ENCODE peak calls at places on chromosomes 12 and 14, in five cellular contexts. O is RWPE2; I is CD8-positive, alpha-beta T cell; M is gastrocnemius medialis; B is HCT116. P is an unnamed sample.

GRCh38 chr14:69048456-69048855 is 69.4 kb upstream of the ACTN1 start:
- DNase-seq in B (no peak), O (no peak), M (no peak), I (no peak), P (no peak)

GRCh38 chr14:93032301-93032929 is 83.3 kb downstream of the ITPK1 start:
- DNase-seq in M (no peak), I (no peak), B (no peak), O (no peak), P (no peak)

GRCh38 chr12:11893998-11894397 is 176.7 kb upstream of the BCL2L14 start:
- DNase-seq in B (no peak), M (no peak), I (no peak), O (no peak), P (no peak)

GRCh38 chr12:111788178-111788654 is 21.5 kb downstream of the ALDH2 start:
- DNase-seq in M (peak), I (no peak), B (no peak), O (no peak), P (no peak)

GRCh38 chr14:92973265-92973797 is 50.4 kb downstream of the CHGA start:
- DNase-seq in B (no peak), I (peak), M (peak), O (no peak), P (peak)

GRCh38 chr12:27460471-27460978 is 14.0 kb downstream of the SMCO2 start:
- DNase-seq in B (no peak), M (no peak), O (no peak), I (no peak), P (no peak)

GRCh38 chr12:117312770-117313169 is 48.7 kb downstream of the NOS1 start:
- DNase-seq in O (no peak), M (no peak), B (no peak), I (no peak), P (no peak)

GRCh38 chr12:13135336-13136178 is 32.1 kb upstream of the GSG1 start:
- DNase-seq in B (peak), I (no peak), O (peak), M (peak), P (no peak)

GRCh38 chr12:79128956-79129355 is 264.4 kb downstream of the SYT1 start:
- DNase-seq in O (no peak), B (no peak), M (no peak), I (no peak), P (no peak)

GRCh38 chr12:2335109-2335508 is 282.3 kb downstream of the CACNA1C start:
- DNase-seq in M (no peak), B (no peak), O (peak), I (no peak), P (no peak)

GRCh38 chr14:103628221-103628683 is 759 bp upstream of the KLC1 start:
- DNase-seq in B (peak), O (peak), M (peak), I (no peak), P (peak)

GRCh38 chr14:57533214-57533613 is 39.6 kb upstream of the CCDC198 start:
- DNase-seq in I (no peak), O (no peak), M (no peak), B (peak), P (no peak)

GRCh38 chr14:103404032-103404918 is 19.1 kb downstream of the MARK3 start:
- DNase-seq in M (peak), B (no peak), I (no peak), O (no peak), P (no peak)

GRCh38 chr14:79997509-79998210 is 213.6 kb downstream of the DIO2 start:
- DNase-seq in I (no peak), O (no peak), M (no peak), B (no peak), P (no peak)

GRCh38 chr12:12398026-12398859 is 41.4 kb downstream of the BORCS5 start:
- DNase-seq in B (no peak), I (no peak), O (peak), M (peak), P (peak)

GRCh38 chr12:108907861-108908302 is 28.0 kb downstream of the DAO start:
- DNase-seq in B (no peak), M (peak), O (no peak), I (no peak), P (no peak)

GRCh38 chr14:69637503-69638030 is 26.2 kb downstream of the SUSD6 start:
- DNase-seq in O (no peak), M (peak), I (no peak), B (no peak), P (no peak)

GRCh38 chr12:19799886-19800602 is 360.8 kb downstream of the AEBP2 start:
- DNase-seq in B (no peak), I (no peak), M (no peak), O (no peak), P (no peak)

GRCh38 chr12:113987261-113988063 is 21.3 kb upstream of the RBM19 start:
- DNase-seq in B (no peak), I (no peak), M (no peak), O (no peak), P (no peak)

GRCh38 chr12:69534389-69534822 is 50.9 kb upstream of the CCT2 start:
- DNase-seq in O (peak), M (peak), B (peak), I (no peak), P (peak)

GRCh38 chr12:95198914-95199313 is 18.4 kb downstream of the FGD6 start:
- DNase-seq in O (no peak), M (no peak), I (no peak), B (no peak), P (no peak)

GRCh38 chr12:1318327-1319031 is 275.9 kb downstream of the FBXL14 start:
- DNase-seq in I (no peak), O (no peak), B (no peak), M (no peak), P (no peak)

GRCh38 chr12:1324099-1324498 is 270.3 kb downstream of the FBXL14 start:
- DNase-seq in I (no peak), O (no peak), M (no peak), B (no peak), P (no peak)

GRCh38 chr12:1319215-1319614 is 275.2 kb downstream of the FBXL14 start:
- DNase-seq in O (no peak), I (no peak), B (no peak), M (no peak), P (no peak)

GRCh38 chr12:1324900-1325299 is 269.5 kb downstream of the FBXL14 start:
- DNase-seq in M (no peak), B (no peak), O (no peak), I (no peak), P (no peak)

DNA sequence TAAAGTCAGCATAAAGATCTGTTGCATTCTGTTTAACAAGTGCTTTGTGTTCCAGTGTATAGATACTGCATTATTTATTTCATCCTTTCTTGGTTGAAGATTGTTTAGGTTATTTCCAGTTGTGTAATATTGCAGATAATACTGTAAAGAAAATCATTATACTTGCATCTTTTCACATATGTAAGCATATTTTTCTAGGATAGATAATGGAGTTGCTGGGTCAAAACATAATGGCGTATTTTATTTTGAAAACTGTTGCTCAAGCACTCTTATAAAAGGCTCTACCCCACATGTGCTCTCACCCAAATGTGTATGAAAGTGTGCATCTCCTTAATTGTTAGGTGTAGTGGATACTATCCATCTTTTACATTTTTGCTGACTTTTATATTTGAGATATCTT is 274.4 kb downstream of the FBXL14 start:
- DNase-seq in O (no peak), I (no peak), M (no peak), B (no peak), P (no peak)
- H3K27ac ChIP-seq in O (no peak), I (no peak), M (no peak), B (no peak), P (no peak)

DNA sequence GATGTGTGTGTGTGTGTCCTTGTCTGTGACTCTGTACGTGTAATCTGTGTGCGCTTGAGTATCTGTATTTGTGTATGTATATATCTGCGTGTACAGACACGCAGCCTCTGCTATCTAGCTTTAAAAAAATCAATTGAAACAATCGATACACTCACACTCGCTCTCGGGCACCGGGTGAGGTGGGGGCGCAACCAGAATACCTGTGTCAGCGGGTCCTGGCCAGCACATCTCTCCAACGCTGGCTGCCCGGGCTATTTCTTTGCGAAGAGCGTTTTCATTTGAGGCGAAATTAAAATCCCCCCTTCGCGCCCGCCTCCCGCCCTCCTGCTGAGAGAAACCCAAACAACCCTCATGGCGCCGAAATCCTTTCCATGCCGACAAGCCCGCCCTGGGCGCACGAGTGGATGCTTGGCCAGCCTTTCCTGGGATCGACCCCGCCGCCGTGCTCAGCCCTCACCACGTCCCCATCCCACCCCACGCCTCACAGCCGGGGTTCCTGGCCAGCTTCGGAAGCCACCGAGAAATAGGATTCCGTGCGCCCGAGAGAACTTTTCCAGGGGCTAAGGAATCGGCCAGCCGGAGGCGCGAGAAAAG is 1.2 kb downstream of the ZDHHC22 start:
- DNase-seq in O (no peak), M (no peak), B (no peak), I (no peak), P (no peak)
- H3K4me3 ChIP-seq in O (peak), M (peak), B (no peak), I (no peak), P (peak)

DNA sequence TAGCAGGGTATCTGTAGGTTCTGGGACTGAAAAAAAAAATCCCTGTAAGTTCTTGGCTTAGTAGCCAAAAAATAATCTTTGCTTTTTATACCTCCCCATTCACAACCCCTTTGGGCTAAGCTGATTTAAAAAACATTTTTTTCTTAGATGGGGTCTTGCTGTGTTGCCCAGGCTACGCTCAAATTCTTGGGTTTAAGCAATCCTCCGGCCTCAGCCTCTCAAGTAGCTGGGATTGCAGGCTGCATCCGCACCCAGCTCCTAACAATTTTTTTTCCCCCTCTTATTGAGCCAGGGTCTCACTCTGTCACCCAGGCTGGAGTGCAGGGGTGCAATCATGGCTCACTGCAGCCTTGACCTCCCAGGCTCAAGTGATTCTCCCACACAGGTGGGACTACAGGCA is 9.1 kb upstream of the ISM2 start:
- DNase-seq in I (no peak), M (no peak), B (no peak), O (no peak), P (no peak)
- H3K27ac ChIP-seq in I (no peak), M (no peak), B (no peak), O (peak), P (no peak)

DNA sequence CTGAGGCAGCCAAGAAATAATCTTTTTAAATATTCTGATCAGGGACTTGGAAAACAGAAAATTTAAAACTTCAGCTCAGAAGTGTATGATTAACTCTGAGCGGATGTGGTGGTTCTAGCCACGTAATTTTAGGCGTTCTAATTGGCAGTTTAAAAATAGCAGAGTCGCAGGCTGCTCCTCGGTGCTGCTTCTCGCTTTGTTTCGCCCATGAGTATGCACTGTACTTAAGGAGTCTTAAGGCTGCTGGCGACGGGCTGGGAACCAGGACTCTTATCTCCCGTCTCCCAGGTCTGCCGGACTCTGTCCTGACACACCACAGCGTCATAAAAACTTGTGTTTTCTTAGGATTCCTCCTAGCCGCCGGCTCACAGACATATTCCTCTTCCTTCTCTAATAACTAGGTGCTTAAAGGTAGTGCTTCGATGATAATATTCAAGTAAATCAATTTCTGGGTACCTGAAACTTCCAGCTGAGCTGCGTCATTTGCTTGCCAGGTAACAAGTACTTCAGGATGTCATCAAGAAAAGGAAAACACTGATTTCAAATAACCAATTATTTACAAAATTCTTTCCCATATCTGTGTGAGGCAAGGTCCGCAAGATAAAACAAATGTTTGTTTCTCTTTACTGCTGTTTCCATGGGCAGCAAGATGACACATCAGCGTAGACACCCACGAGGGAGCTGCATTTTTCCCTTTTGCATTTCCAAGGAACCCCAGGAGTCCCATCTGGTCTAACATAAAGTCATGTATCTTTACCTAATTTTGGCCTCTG is 113.2 kb upstream of the PELI2 start:
- DNase-seq in I (no peak), O (no peak), M (no peak), B (no peak), P (no peak)
- H3K4me3 ChIP-seq in I (no peak), O (no peak), M (peak), B (no peak), P (peak)

GRCh38 chr12:45223868-45224267 is 8.0 kb downstream of the ANO6 start:
- DNase-seq in B (no peak), M (no peak), I (no peak), O (no peak), P (no peak)
- H3K27ac ChIP-seq in B (no peak), M (no peak), I (no peak), O (peak), P (no peak)

P was measured in coronary artery.